ENCODE peak calls at places on chromosomes 3 and 15, in five cellular contexts. L, E, C, F and S are unnamed samples.

GRCh38 chr15:53520867-53521525 is 238.5 kb downstream of the WDR72 start:
- DNase-seq in L (no peak), E (peak), C (no peak), F (no peak), S (no peak)

GRCh38 chr3:13452490-13453335 is 27.4 kb upstream of the HDAC11 start:
- DNase-seq in L (peak), E (peak), C (peak), F (no peak), S (peak)

GRCh38 chr15:33132722-33133345 is 61.7 kb downstream of the FMN1 start:
- DNase-seq in L (peak), E (peak), C (no peak), F (no peak), S (peak)

GRCh38 chr3:141336672-141337522 is 31.4 kb upstream of the ZBTB38 start:
- DNase-seq in L (no peak), E (peak), C (no peak), F (no peak), S (no peak)

GRCh38 chr15:34648335-34648631 is 64.8 kb upstream of the GOLGA8B start:
- DNase-seq in L (no peak), E (no peak), C (no peak), F (no peak), S (no peak)

GRCh38 chr3:13687409-13687989 is 138.6 kb downstream of the FBLN2 start:
- DNase-seq in L (no peak), E (no peak), C (no peak), F (no peak), S (no peak)

GRCh38 chr3:32220006-32220405 is 18.5 kb upstream of the CMTM8 start:
- DNase-seq in L (no peak), E (peak), C (no peak), F (no peak), S (no peak)

GRCh38 chr15:30990451-30991300 is 752 bp downstream of the MTMR10 start:
- DNase-seq in L (no peak), E (peak), C (no peak), F (no peak), S (no peak)

GRCh38 chr3:28940530-28940929 is 340.3 kb upstream of the RBMS3 start:
- DNase-seq in L (no peak), E (peak), C (no peak), F (no peak), S (peak)

GRCh38 chr15:29034151-29034550 is 148.4 kb downstream of the APBA2 start:
- DNase-seq in L (no peak), E (peak), C (no peak), F (no peak), S (no peak)

GRCh38 chr3:160754371-160754854 is 1.6 kb upstream of the PPM1L start:
- DNase-seq in L (peak), E (peak), C (peak), F (no peak), S (peak)

GRCh38 chr15:51403072-51403878 is 61.8 kb downstream of the GLDN start:
- DNase-seq in L (peak), E (peak), C (no peak), F (no peak), S (no peak)

GRCh38 chr3:171327441-171328174 is 132.6 kb downstream of the TNIK start:
- DNase-seq in L (no peak), E (no peak), C (no peak), F (no peak), S (no peak)

GRCh38 chr3:15276028-15276717 is 56.2 kb downstream of the SH3BP5 start:
- DNase-seq in L (no peak), E (no peak), C (no peak), F (no peak), S (no peak)

GRCh38 chr3:70201975-70202374 is 110.5 kb downstream of the MDFIC2 start:
- DNase-seq in L (no peak), E (no peak), C (no peak), F (no peak), S (no peak)

GRCh38 chr15:39282663-39283208 is 298.1 kb upstream of the THBS1 start:
- DNase-seq in L (no peak), E (no peak), C (no peak), F (no peak), S (no peak)

GRCh38 chr15:40270246-40270995 is 12.4 kb downstream of the ANKRD63 start:
- DNase-seq in L (no peak), E (no peak), C (no peak), F (no peak), S (no peak)

GRCh38 chr3:127159547-127159946 is 33.4 kb upstream of the PRR23E start:
- DNase-seq in L (no peak), E (no peak), C (no peak), F (no peak), S (no peak)

GRCh38 chr15:90884719-90885431 is 571 bp downstream of the FES start:
- DNase-seq in L (no peak), E (no peak), C (no peak), F (no peak), S (no peak)

GRCh38 chr3:196274585-196274984 is 12.9 kb downstream of the PCYT1A start:
- DNase-seq in L (no peak), E (peak), C (no peak), F (peak), S (no peak)

GRCh38 chr3:43627360-43627759 is 5.5 kb upstream of the ANO10 start:
- DNase-seq in L (no peak), E (no peak), C (no peak), F (no peak), S (no peak)

GRCh38 chr3:38374221-38374620 is 27.6 kb downstream of the XYLB start:
- DNase-seq in L (no peak), E (no peak), C (no peak), F (no peak), S (no peak)

GRCh38 chr15:85044251-85044853 is 62.7 kb downstream of the PDE8A start:
- DNase-seq in L (peak), E (peak), C (peak), F (no peak), S (no peak)

GRCh38 chr15:55789066-55789660 is 46.2 kb upstream of the PRTG start:
- DNase-seq in L (no peak), E (no peak), C (no peak), F (no peak), S (no peak)

GRCh38 chr3:31041161-31041978 is 146.9 kb upstream of the GADL1 start:
- DNase-seq in L (no peak), E (peak), C (no peak), F (no peak), S (no peak)

GRCh38 chr3:150879141-150879540 is 26.1 kb downstream of the MINDY4B start:
- DNase-seq in L (no peak), E (no peak), C (no peak), F (no peak), S (no peak)

GRCh38 chr15:80384442-80384841 is 19.7 kb upstream of the ARNT2 start:
- DNase-seq in L (peak), E (no peak), C (no peak), F (no peak), S (no peak)

GRCh38 chr15:40047413-40048154 is 8.6 kb upstream of the SRP14 start:
- DNase-seq in L (no peak), E (peak), C (peak), F (no peak), S (no peak)

GRCh38 chr3:49339593-49339946 is 283 bp downstream of the USP4 start:
- DNase-seq in L (peak), E (no peak), C (no peak), F (no peak), S (no peak)

GRCh38 chr3:142853270-142854163 is 35.4 kb downstream of the PCOLCE2 start:
- DNase-seq in L (no peak), E (peak), C (peak), F (no peak), S (no peak)

GRCh38 chr15:45548753-45549520 is 26.4 kb upstream of the SLC30A4 start:
- DNase-seq in L (no peak), E (no peak), C (no peak), F (no peak), S (no peak)

GRCh38 chr15:82810863-82811421 is 1.5 kb downstream of the WHAMM start:
- DNase-seq in L (no peak), E (no peak), C (no peak), F (no peak), S (no peak)

GRCh38 chr3:194487289-194488006 is 646 bp upstream of the ATP13A3 start:
- DNase-seq in L (peak), E (no peak), C (peak), F (peak), S (no peak)

GRCh38 chr15:61080209-61081027 is 148.7 kb downstream of the RORA start:
- DNase-seq in L (no peak), E (no peak), C (no peak), F (no peak), S (no peak)

GRCh38 chr3:141875893-141876380 is 506 bp upstream of the ATP1B3 start:
- DNase-seq in L (peak), E (peak), C (peak), F (no peak), S (no peak)

GRCh38 chr3:148903022-148903442 is 37.9 kb downstream of the CPA3 start:
- DNase-seq in L (no peak), E (peak), C (no peak), F (no peak), S (no peak)

GRCh38 chr3:182349051-182349450 is 444.3 kb upstream of the ATP11B start:
- DNase-seq in L (no peak), E (no peak), C (no peak), F (no peak), S (no peak)

GRCh38 chr3:183378008-183378407 is 50.4 kb downstream of the MCF2L2 start:
- DNase-seq in L (no peak), E (no peak), C (no peak), F (no peak), S (no peak)

DNA sequence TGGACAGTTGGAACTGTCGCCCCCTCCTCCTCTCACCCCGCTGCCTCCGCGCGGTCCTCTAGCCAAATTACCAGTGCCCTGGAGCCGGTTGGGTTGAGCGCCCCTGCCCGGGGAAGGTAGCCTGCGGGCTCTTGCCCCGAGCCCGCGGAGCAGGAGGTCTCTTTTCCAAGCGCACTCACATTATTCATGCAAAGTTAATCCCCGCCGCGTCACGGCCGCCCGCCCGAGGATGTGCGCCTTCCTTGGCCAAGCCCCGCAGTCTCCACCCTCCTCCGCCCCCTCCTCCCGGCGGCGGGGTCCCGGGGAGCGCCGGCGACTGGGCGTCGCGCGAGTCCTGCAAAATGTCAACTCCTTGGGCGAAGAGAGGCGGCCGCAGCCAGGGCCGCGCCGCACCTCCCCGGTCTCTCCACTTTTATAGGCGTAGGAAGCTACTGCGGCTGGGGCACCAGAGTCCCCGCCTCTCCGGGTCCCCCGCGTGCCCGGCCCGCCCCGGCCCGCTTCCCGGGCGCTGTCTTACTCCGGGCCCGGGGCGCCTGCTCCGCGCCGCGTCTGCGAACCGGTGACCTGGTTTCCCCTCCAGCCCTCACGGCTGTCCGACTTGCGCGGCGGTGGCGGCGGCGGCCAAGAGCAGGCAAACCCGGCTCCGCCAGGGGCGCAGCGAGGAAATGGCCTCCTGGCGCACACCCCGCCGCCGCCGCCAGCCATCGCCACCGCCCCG is at the start of gene THRB:
- DNase-seq in L (peak), E (peak), C (peak), F (no peak), S (no peak)
- TF ChIP-seq CTCF in L (peak), E (peak), C (no peak), F (no peak), S (peak)

GRCh38 chr3:97269202-97269601 is 454.8 kb downstream of the EPHA6 start:
- DNase-seq in L (no peak), E (no peak), C (no peak), F (no peak), S (no peak)
- H3K4me3 ChIP-seq in L (no peak), E (no peak), C (no peak), F (no peak), S (no peak)

GRCh38 chr3:123883111-123883510 is 1.0 kb downstream of the MYLK start:
- DNase-seq in L (no peak), E (no peak), C (no peak), F (no peak), S (no peak)

GRCh38 chr3:123881771-123882170 is 2.4 kb downstream of the MYLK start:
- DNase-seq in L (no peak), E (no peak), C (no peak), F (no peak), S (no peak)

GRCh38 chr3:123878807-123879206 is 5.3 kb downstream of the MYLK start:
- DNase-seq in L (no peak), E (no peak), C (no peak), F (no peak), S (no peak)

GRCh38 chr3:123883656-123884257 is 375 bp downstream of the MYLK start:
- DNase-seq in L (no peak), E (peak), C (peak), F (no peak), S (no peak)

GRCh38 chr3:123880998-123881561 is 3.1 kb downstream of the MYLK start:
- DNase-seq in L (peak), E (peak), C (no peak), F (no peak), S (no peak)
- TF ChIP-seq CTCF in L (peak), E (peak), C (peak), F (no peak), S (peak)

GRCh38 chr15:38130739-38131498 is 121.7 kb upstream of the SPRED1 start:
- DNase-seq in L (peak), E (peak), C (peak), F (no peak), S (no peak)

GRCh38 chr15:38127306-38127731 is 125.3 kb upstream of the SPRED1 start:
- DNase-seq in L (no peak), E (no peak), C (no peak), F (no peak), S (no peak)

GRCh38 chr15:38129531-38130199 is 123.0 kb upstream of the SPRED1 start:
- DNase-seq in L (peak), E (peak), C (peak), F (no peak), S (no peak)

GRCh38 chr15:38128389-38128788 is 124.2 kb upstream of the SPRED1 start:
- DNase-seq in L (no peak), E (peak), C (no peak), F (no peak), S (no peak)

GRCh38 chr15:38130200-38130567 is 122.5 kb upstream of the SPRED1 start:
- DNase-seq in L (no peak), E (no peak), C (no peak), F (no peak), S (no peak)
- H3K4me3 ChIP-seq in L (peak), E (peak), C (no peak), F (no peak), S (no peak)

DNA sequence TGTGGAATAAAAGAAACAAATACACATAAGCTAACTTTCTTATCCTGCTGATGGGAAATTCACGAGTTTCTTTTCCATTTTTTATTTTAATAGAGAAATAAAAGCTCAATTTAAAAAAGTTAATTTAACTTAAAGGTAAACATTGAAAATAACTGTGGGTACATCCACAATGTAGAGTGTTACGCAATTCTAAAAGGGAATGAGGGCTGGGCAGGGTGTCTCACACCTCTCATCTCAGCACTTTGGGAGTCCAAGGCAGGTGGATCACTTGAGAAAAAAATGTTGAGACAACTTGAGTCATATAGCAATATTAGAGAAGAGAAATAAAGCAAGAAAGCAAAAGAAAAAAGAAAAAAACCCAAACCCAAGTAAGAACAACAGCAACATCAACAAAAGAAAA is 207.0 kb downstream of the DIPK2A start:
- DNase-seq in L (no peak), E (no peak), C (no peak), F (no peak), S (no peak)
- TF ChIP-seq CTCF in L (no peak), E (no peak), C (no peak), F (no peak), S (no peak)